ENCODE peak calls at places on chromosomes 1 and 21, in ten cellular contexts. F is H1, R is bronchial epithelial cell, J is osteoblast, T is endothelial cell of umbilical vein, S is A549, Y is lower lobe of right lung, Z is choroid plexus epithelial cell, W is esophagus muscularis mucosa, O is fibroblast of pulmonary artery. P is an unnamed sample.

GRCh38 chr1:51131185-51131584 is 29.2 kb downstream of the C1orf185 start:
- DNase-seq in F (no peak), R (no peak), J (no peak), T (no peak), S (no peak), Y (no peak), Z (no peak), W (no peak), O (no peak), P (no peak)

GRCh38 chr1:81800741-81801031 is at the start of gene ADGRL2:
- DNase-seq in F (no peak), R (no peak), J (peak; percentile 77), T (no peak), S (no peak), Y (no peak), Z (no peak), W (no peak), O (no peak), P (no peak)

GRCh38 chr21:34807881-34808568 is 139.2 kb downstream of the CLIC6 start:
- DNase-seq in F (no peak), R (peak; percentile 97), J (peak; percentile 89), T (peak; percentile 78), S (peak; percentile 70), Y (peak; percentile 56), Z (peak; percentile 96), W (no peak), O (peak; percentile 96), P (peak; percentile 46)

GRCh38 chr21:45592208-45592619 is 50.0 kb upstream of the SLC19A1 start:
- DNase-seq in F (no peak), R (peak; percentile 4), J (peak; percentile 41), T (no peak), S (no peak), Y (peak; percentile 44), Z (peak; percentile 20), W (no peak), O (no peak), P (peak; percentile 21)

GRCh38 chr21:27571706-27572105 is 604.8 kb upstream of the ADAMTS5 start:
- DNase-seq in F (no peak), R (peak; percentile 97), J (no peak), T (no peak), S (no peak), Y (no peak), Z (peak; percentile 85), W (no peak), O (peak; percentile 55), P (no peak)

GRCh38 chr1:203153989-203154821 is 21.4 kb downstream of the MYBPH start:
- DNase-seq in F (no peak), R (peak; percentile 80), J (peak; percentile 94), T (peak; percentile 10), S (no peak), Y (no peak), Z (peak; percentile 47), W (no peak), O (peak; percentile 53), P (no peak)

GRCh38 chr1:1763657-1764621 is 14.3 kb downstream of the NADK start:
- DNase-seq in F (no peak), R (no peak), J (peak; percentile 56), T (no peak), S (peak; percentile 67), Y (peak; percentile 95), Z (peak; percentile 6), W (no peak), O (peak; percentile 42), P (peak; percentile 99)

GRCh38 chr1:114154146-114154962 is 685 bp upstream of the SYT6 start:
- DNase-seq in F (no peak), R (no peak), J (peak; percentile 94), T (peak; percentile 2), S (no peak), Y (peak; percentile 45), Z (peak; percentile 24), W (no peak), O (peak; percentile 8), P (no peak)

GRCh38 chr1:184296466-184297243 is 90.2 kb upstream of the C1orf21 start:
- DNase-seq in F (no peak), R (peak; percentile 11), J (peak; percentile 72), T (peak; percentile 97), S (no peak), Y (peak; percentile 64), Z (peak; percentile 96), W (no peak), O (peak; percentile 97), P (no peak)

GRCh38 chr1:45498279-45498678 is 1.6 kb downstream of the CCDC163 start:
- DNase-seq in F (no peak), R (no peak), J (peak; percentile 76), T (no peak), S (no peak), Y (no peak), Z (no peak), W (no peak), O (no peak), P (no peak)

GRCh38 chr1:234980657-234981396 is 147.8 kb downstream of the TOMM20 start:
- DNase-seq in F (no peak), R (peak; percentile 93), J (peak; percentile 94), T (peak; percentile 97), S (peak; percentile 89), Y (peak; percentile 86), Z (peak; percentile 99), W (peak; percentile 96), O (peak; percentile 98), P (peak; percentile 99)

GRCh38 chr1:229114781-229115417 is 156.0 kb upstream of the RAB4A start:
- DNase-seq in F (no peak), R (no peak), J (no peak), T (no peak), S (no peak), Y (no peak), Z (peak; percentile 23), W (no peak), O (peak; percentile 5), P (no peak)

GRCh38 chr1:223143760-223144248 is 756 bp upstream of the TLR5 start:
- DNase-seq in F (no peak), R (no peak), J (no peak), T (no peak), S (no peak), Y (peak; percentile 78), Z (no peak), W (no peak), O (no peak), P (no peak)

GRCh38 chr1:29517251-29518080 is 281.1 kb downstream of the PTPRU start:
- DNase-seq in F (no peak), R (no peak), J (no peak), T (no peak), S (no peak), Y (no peak), Z (no peak), W (peak; percentile 78), O (no peak), P (no peak)

GRCh38 chr21:31781737-31782136 is 49.8 kb upstream of the SCAF4 start:
- DNase-seq in F (no peak), R (no peak), J (peak; percentile 64), T (no peak), S (peak; percentile 4), Y (no peak), Z (peak; percentile 73), W (no peak), O (peak; percentile 45), P (no peak)

GRCh38 chr1:50077273-50077672 is 31.4 kb upstream of the ELAVL4 start:
- DNase-seq in F (no peak), R (no peak), J (no peak), T (no peak), S (no peak), Y (no peak), Z (no peak), W (no peak), O (no peak), P (no peak)

GRCh38 chr1:71784989-71785388 is 497.4 kb downstream of the NEGR1 start:
- DNase-seq in F (no peak), R (no peak), J (no peak), T (peak; percentile 6), S (no peak), Y (no peak), Z (no peak), W (no peak), O (no peak), P (no peak)

GRCh38 chr1:201015551-201016091 is 7.9 kb downstream of the KIF21B start:
- DNase-seq in F (no peak), R (no peak), J (peak; percentile 58), T (peak; percentile 43), S (no peak), Y (no peak), Z (no peak), W (no peak), O (no peak), P (no peak)

GRCh38 chr1:3431266-3431665 is 23.2 kb upstream of the ARHGEF16 start:
- DNase-seq in F (no peak), R (no peak), J (peak; percentile 91), T (no peak), S (no peak), Y (no peak), Z (no peak), W (no peak), O (no peak), P (no peak)
- TF ChIP-seq CTCF in F (no peak), R (no peak), J (no peak), T (peak; percentile 13), S (peak; percentile 27), Y (no peak), Z (peak; percentile 45), W (no peak), O (no peak), P (peak; percentile 29)

GRCh38 chr1:65254320-65255087 is 54.8 kb upstream of the DNAJC6 start:
- DNase-seq in F (no peak), R (peak; percentile 41), J (peak; percentile 98), T (peak; percentile 57), S (peak; percentile 58), Y (peak; percentile 87), Z (peak; percentile 58), W (peak; percentile 92), O (peak; percentile 46), P (peak; percentile 44)
- TF ChIP-seq CTCF in F (no peak), R (peak; percentile 14), J (no peak), T (no peak), S (no peak), Y (peak; percentile 21), Z (no peak), W (no peak), O (no peak), P (no peak)

GRCh38 chr1:147723691-147724323 is 36.6 kb downstream of the GJA5 start:
- DNase-seq in F (peak; percentile 53), R (peak; percentile 51), J (no peak), T (peak; percentile 65), S (peak; percentile 45), Y (peak; percentile 50), Z (peak; percentile 54), W (no peak), O (peak; percentile 81), P (no peak)
- TF ChIP-seq CTCF in F (peak; percentile 83), R (peak; percentile 75), J (peak; percentile 50), T (peak; percentile 66), S (peak; percentile 36), Y (peak; percentile 70), Z (peak; percentile 63), W (peak; percentile 65), O (peak; percentile 87), P (no peak)

DNA sequence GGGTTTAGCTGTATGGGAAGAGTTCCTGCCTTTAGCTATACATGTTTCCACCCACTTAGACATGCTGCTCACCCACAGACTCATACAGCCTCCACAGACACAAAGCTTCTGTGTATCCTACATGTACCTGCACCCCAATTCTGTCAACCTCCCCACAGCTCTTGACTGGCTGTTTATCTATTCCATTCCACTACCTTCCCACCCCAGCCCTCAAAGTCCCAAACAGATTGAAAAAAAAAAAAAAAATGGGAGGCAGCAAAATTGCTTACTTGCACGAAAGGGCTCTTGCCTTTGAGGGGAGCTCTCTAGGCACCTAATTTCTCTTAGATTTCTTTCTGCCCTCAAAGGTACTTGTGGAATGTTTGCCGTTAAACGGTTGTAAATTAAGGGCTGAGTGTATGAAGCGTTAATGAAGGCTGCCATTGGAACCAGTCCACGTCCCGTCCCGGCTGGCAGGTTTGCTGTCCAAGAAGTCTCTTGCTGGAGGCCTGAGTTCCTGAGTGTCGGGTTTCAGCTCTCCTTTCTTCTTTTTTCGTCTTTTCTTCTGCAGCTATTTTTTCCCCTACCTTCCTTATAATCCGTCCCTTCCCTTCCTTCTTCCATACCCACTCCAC is 43.6 kb downstream of the PBX1 start:
- DNase-seq in F (peak; percentile 49), R (peak; percentile 18), J (no peak), T (peak; percentile 53), S (no peak), Y (peak; percentile 71), Z (peak; percentile 71), W (no peak), O (peak; percentile 44), P (no peak)
- TF ChIP-seq CTCF in F (no peak), R (no peak), J (no peak), T (no peak), S (no peak), Y (no peak), Z (peak; percentile 28), W (no peak), O (peak; percentile 8), P (no peak)